ENCODE peak calls at places on chromosomes 6 and 20, in eight cellular contexts. X is amniotic stem cell, Z is heart right ventricle, J is HS-5, P is NCI-H2029, H is T-helper 2 cell, O is ELR, T is epithelial cell of esophagus. Q is an unnamed sample.

GRCh38 chr20:38748863-38749153 is 548 bp downstream of the ACTR5 start:
- DNase-seq in X (no peak), Z (no peak), J (no peak), P (peak), H (no peak), O (peak), T (peak), Q (no peak)

GRCh38 chr6:164230259-164230658 is 815.7 kb downstream of the QKI start:
- DNase-seq in X (no peak), Z (no peak), J (no peak), P (no peak), H (no peak), O (no peak), T (no peak), Q (no peak)

GRCh38 chr6:168062346-168063289 is 16.4 kb downstream of the FRMD1 start:
- DNase-seq in X (no peak), Z (no peak), J (no peak), P (no peak), H (no peak), O (no peak), T (no peak), Q (no peak)

GRCh38 chr20:16615199-16615598 is 42.0 kb upstream of the KIF16B start:
- DNase-seq in X (no peak), Z (no peak), J (peak), P (no peak), H (no peak), O (peak), T (peak), Q (no peak)

GRCh38 chr6:158485411-158485810 is 74.5 kb upstream of the TMEM181 start:
- DNase-seq in X (no peak), Z (no peak), J (no peak), P (no peak), H (no peak), O (no peak), T (no peak), Q (no peak)

GRCh38 chr6:142551145-142551811 is 249.5 kb downstream of the ADGRG6 start:
- DNase-seq in X (no peak), Z (no peak), J (no peak), P (no peak), H (no peak), O (peak), T (peak), Q (peak)

GRCh38 chr6:107066697-107067659 is 39.0 kb downstream of the MTRES1 start:
- DNase-seq in X (no peak), Z (no peak), J (no peak), P (no peak), H (no peak), O (no peak), T (peak), Q (no peak)

GRCh38 chr6:12538881-12539357 is 177.6 kb upstream of the PHACTR1 start:
- DNase-seq in X (no peak), Z (peak), J (no peak), P (no peak), H (no peak), O (no peak), T (no peak), Q (no peak)

GRCh38 chr6:44672838-44673237 is 285.3 kb downstream of the CDC5L start:
- DNase-seq in X (no peak), Z (no peak), J (no peak), P (no peak), H (no peak), O (no peak), T (peak), Q (no peak)

GRCh38 chr20:208937-209566 is 18.0 kb upstream of the DEFB129 start:
- DNase-seq in X (peak), Z (no peak), J (peak), P (peak), H (no peak), O (peak), T (peak), Q (peak)

GRCh38 chr6:148969679-148970078 is 222.8 kb downstream of the UST start:
- DNase-seq in X (no peak), Z (peak), J (no peak), P (peak), H (no peak), O (no peak), T (no peak), Q (no peak)

GRCh38 chr20:49447946-49448809 is 34.3 kb downstream of the KCNB1 start:
- DNase-seq in X (no peak), Z (peak), J (no peak), P (no peak), H (no peak), O (no peak), T (no peak), Q (no peak)

GRCh38 chr6:144098993-144099392 is 3.6 kb upstream of the SF3B5 start:
- DNase-seq in X (no peak), Z (no peak), J (no peak), P (no peak), H (no peak), O (no peak), T (no peak), Q (no peak)

GRCh38 chr6:43956478-43956877 is 170.8 kb downstream of the MRPL14 start:
- DNase-seq in X (no peak), Z (no peak), J (no peak), P (no peak), H (no peak), O (no peak), T (no peak), Q (no peak)

GRCh38 chr20:13739726-13740649 is 44.7 kb downstream of the ESF1 start:
- DNase-seq in X (no peak), Z (no peak), J (no peak), P (no peak), H (no peak), O (no peak), T (no peak), Q (no peak)

GRCh38 chr6:19180348-19181073 is 656.7 kb upstream of the ID4 start:
- DNase-seq in X (no peak), Z (peak), J (no peak), P (no peak), H (no peak), O (no peak), T (no peak), Q (no peak)

GRCh38 chr6:144119376-144119775 is 24.0 kb upstream of the SF3B5 start:
- DNase-seq in X (no peak), Z (no peak), J (no peak), P (no peak), H (no peak), O (peak), T (no peak), Q (no peak)

GRCh38 chr6:124633655-124634054 is 328.6 kb upstream of the RNF217 start:
- DNase-seq in X (no peak), Z (no peak), J (no peak), P (no peak), H (no peak), O (no peak), T (no peak), Q (no peak)

GRCh38 chr6:46940433-46941226 is 18.9 kb upstream of the ADGRF5 start:
- DNase-seq in X (no peak), Z (no peak), J (no peak), P (peak), H (no peak), O (no peak), T (no peak), Q (no peak)

GRCh38 chr6:42851599-42851998 is 27.8 kb upstream of the RPL7L1 start:
- DNase-seq in X (no peak), Z (no peak), J (no peak), P (no peak), H (no peak), O (no peak), T (no peak), Q (no peak)

GRCh38 chr6:155162682-155163081 is 101.1 kb upstream of the CLDN20 start:
- DNase-seq in X (no peak), Z (no peak), J (no peak), P (no peak), H (no peak), O (peak), T (no peak), Q (no peak)

GRCh38 chr6:15901141-15902115 is 227.5 kb upstream of the MYLIP start:
- DNase-seq in X (no peak), Z (no peak), J (no peak), P (no peak), H (no peak), O (peak), T (peak), Q (no peak)

GRCh38 chr20:54207743-54208491 is at the start of gene PFDN4:
- DNase-seq in X (peak), Z (peak), J (peak), P (peak), H (peak), O (peak), T (peak), Q (peak)

GRCh38 chr6:154112181-154112809 is 73.3 kb downstream of the OPRM1 start:
- DNase-seq in X (no peak), Z (no peak), J (peak), P (no peak), H (no peak), O (peak), T (peak), Q (no peak)

GRCh38 chr6:113490356-113490755 is 366.8 kb upstream of the MARCKS start:
- DNase-seq in X (no peak), Z (no peak), J (no peak), P (peak), H (no peak), O (no peak), T (peak), Q (no peak)

GRCh38 chr6:150596439-150596838 is 3.2 kb upstream of the PLEKHG1 start:
- DNase-seq in X (no peak), Z (no peak), J (no peak), P (no peak), H (no peak), O (no peak), T (no peak), Q (peak)

GRCh38 chr20:51760905-51761544 is 7.2 kb downstream of the ATP9A start:
- DNase-seq in X (no peak), Z (no peak), J (peak), P (peak), H (no peak), O (peak), T (peak), Q (no peak)

GRCh38 chr6:97563529-97563928 is 280.5 kb upstream of the MMS22L start:
- DNase-seq in X (no peak), Z (no peak), J (no peak), P (no peak), H (no peak), O (no peak), T (no peak), Q (no peak)

Q was measured in NCI-H524 treated with DMSO at 0.1 percent for 48 hours.